ENCODE peak calls at places on chromosomes 13 and 19, in six cellular contexts. One of them, this sample, is unnamed.

GRCh38 chr19:6667114-6667627 is 2.8 kb downstream of the TNFSF14 start:
- DNase-seq in ascending aorta: no peak
- DNase-seq in left ventricle myocardium inferior: no peak
- DNase-seq in AG10803: no peak
- DNase-seq in astrocyte of the cerebellum: no peak
- DNase-seq in BE2C: no peak
- DNase-seq in this sample: peak

GRCh38 chr13:108957369-108958012 is 328.1 kb downstream of the MYO16 start:
- DNase-seq in ascending aorta: no peak
- DNase-seq in left ventricle myocardium inferior: no peak
- DNase-seq in AG10803: peak
- DNase-seq in astrocyte of the cerebellum: peak
- DNase-seq in BE2C: no peak
- DNase-seq in this sample: peak

GRCh38 chr19:1646149-1646930 is 6.1 kb downstream of the TCF3 start:
- DNase-seq in ascending aorta: no peak
- DNase-seq in left ventricle myocardium inferior: no peak
- DNase-seq in AG10803: no peak
- DNase-seq in astrocyte of the cerebellum: no peak
- DNase-seq in BE2C: peak
- DNase-seq in this sample: no peak

GRCh38 chr19:13861392-13861713 is 15.6 kb upstream of the NANOS3 start:
- DNase-seq in ascending aorta: no peak
- DNase-seq in left ventricle myocardium inferior: no peak
- DNase-seq in AG10803: peak
- DNase-seq in astrocyte of the cerebellum: no peak
- DNase-seq in BE2C: no peak
- DNase-seq in this sample: no peak

GRCh38 chr19:55502197-55502952 is 14.1 kb downstream of the SSC5D start:
- DNase-seq in ascending aorta: no peak
- DNase-seq in left ventricle myocardium inferior: no peak
- DNase-seq in AG10803: no peak
- DNase-seq in astrocyte of the cerebellum: no peak
- DNase-seq in BE2C: no peak
- DNase-seq in this sample: no peak

GRCh38 chr19:2080336-2080988 is 15.7 kb downstream of the MOB3A start:
- DNase-seq in ascending aorta: no peak
- DNase-seq in left ventricle myocardium inferior: no peak
- DNase-seq in AG10803: no peak
- DNase-seq in astrocyte of the cerebellum: no peak
- DNase-seq in BE2C: no peak
- DNase-seq in this sample: peak

GRCh38 chr13:72208112-72208645 is 341.2 kb upstream of the DACH1 start:
- DNase-seq in ascending aorta: no peak
- DNase-seq in left ventricle myocardium inferior: no peak
- DNase-seq in AG10803: no peak
- DNase-seq in astrocyte of the cerebellum: no peak
- DNase-seq in BE2C: peak
- DNase-seq in this sample: no peak

GRCh38 chr13:30052127-30052526 is 201.7 kb upstream of the UBL3 start:
- DNase-seq in ascending aorta: no peak
- DNase-seq in left ventricle myocardium inferior: no peak
- DNase-seq in AG10803: no peak
- DNase-seq in astrocyte of the cerebellum: no peak
- DNase-seq in BE2C: no peak
- DNase-seq in this sample: no peak

GRCh38 chr19:33401683-33402420 is 28.3 kb downstream of the CEBPG start:
- DNase-seq in ascending aorta: no peak
- DNase-seq in left ventricle myocardium inferior: no peak
- DNase-seq in AG10803: no peak
- DNase-seq in astrocyte of the cerebellum: no peak
- DNase-seq in BE2C: no peak
- DNase-seq in this sample: no peak

GRCh38 chr19:47228168-47228936 is 2.6 kb downstream of the BBC3 start:
- DNase-seq in ascending aorta: no peak
- DNase-seq in left ventricle myocardium inferior: peak
- DNase-seq in AG10803: peak
- DNase-seq in astrocyte of the cerebellum: no peak
- DNase-seq in BE2C: peak
- DNase-seq in this sample: peak

GRCh38 chr19:45340899-45341453 is 426 bp downstream of the KLC3 start:
- DNase-seq in ascending aorta: no peak
- DNase-seq in left ventricle myocardium inferior: no peak
- DNase-seq in AG10803: peak
- DNase-seq in astrocyte of the cerebellum: no peak
- DNase-seq in BE2C: no peak
- DNase-seq in this sample: peak

GRCh38 chr13:20024706-20025105 is 66.2 kb downstream of the ZMYM2 start:
- DNase-seq in ascending aorta: no peak
- DNase-seq in left ventricle myocardium inferior: no peak
- DNase-seq in AG10803: no peak
- DNase-seq in astrocyte of the cerebellum: no peak
- DNase-seq in BE2C: no peak
- DNase-seq in this sample: no peak

GRCh38 chr19:5369962-5370367 is 29.4 kb upstream of the PTPRS start:
- DNase-seq in ascending aorta: no peak
- DNase-seq in left ventricle myocardium inferior: peak
- DNase-seq in AG10803: no peak
- DNase-seq in astrocyte of the cerebellum: no peak
- DNase-seq in BE2C: peak
- DNase-seq in this sample: peak

GRCh38 chr13:27583645-27584044 is 36.7 kb downstream of the LNX2 start:
- DNase-seq in ascending aorta: no peak
- DNase-seq in left ventricle myocardium inferior: no peak
- DNase-seq in AG10803: peak
- DNase-seq in astrocyte of the cerebellum: no peak
- DNase-seq in BE2C: no peak
- DNase-seq in this sample: no peak

GRCh38 chr19:4781851-4782250 is 9.7 kb upstream of the FEM1A start:
- DNase-seq in ascending aorta: no peak
- DNase-seq in left ventricle myocardium inferior: no peak
- DNase-seq in AG10803: peak
- DNase-seq in astrocyte of the cerebellum: no peak
- DNase-seq in BE2C: no peak
- DNase-seq in this sample: no peak

GRCh38 chr13:100403675-100404074 is 184.9 kb downstream of the GGACT start:
- DNase-seq in ascending aorta: no peak
- DNase-seq in left ventricle myocardium inferior: no peak
- DNase-seq in AG10803: no peak
- DNase-seq in astrocyte of the cerebellum: no peak
- DNase-seq in BE2C: no peak
- DNase-seq in this sample: no peak

GRCh38 chr19:16671652-16672274 is 10.8 kb downstream of the TMEM38A start:
- DNase-seq in ascending aorta: no peak
- DNase-seq in left ventricle myocardium inferior: peak
- DNase-seq in AG10803: no peak
- DNase-seq in astrocyte of the cerebellum: no peak
- DNase-seq in BE2C: no peak
- DNase-seq in this sample: no peak

GRCh38 chr13:28413999-28414398 is 80.9 kb downstream of the FLT1 start:
- DNase-seq in ascending aorta: no peak
- DNase-seq in left ventricle myocardium inferior: no peak
- DNase-seq in AG10803: no peak
- DNase-seq in astrocyte of the cerebellum: no peak
- DNase-seq in BE2C: no peak
- DNase-seq in this sample: no peak

GRCh38 chr19:19348266-19348665 is 27.6 kb downstream of the MAU2 start:
- DNase-seq in ascending aorta: no peak
- DNase-seq in left ventricle myocardium inferior: no peak
- DNase-seq in AG10803: no peak
- DNase-seq in astrocyte of the cerebellum: no peak
- DNase-seq in BE2C: no peak
- DNase-seq in this sample: peak

GRCh38 chr13:73598021-73598712 is 536.0 kb downstream of the KLF12 start:
- DNase-seq in ascending aorta: no peak
- DNase-seq in left ventricle myocardium inferior: no peak
- DNase-seq in AG10803: no peak
- DNase-seq in astrocyte of the cerebellum: no peak
- DNase-seq in BE2C: no peak
- DNase-seq in this sample: peak

GRCh38 chr19:33665776-33666175 is 44.0 kb downstream of the CHST8 start:
- DNase-seq in ascending aorta: no peak
- DNase-seq in left ventricle myocardium inferior: no peak
- DNase-seq in AG10803: no peak
- DNase-seq in astrocyte of the cerebellum: no peak
- DNase-seq in BE2C: no peak
- DNase-seq in this sample: no peak

GRCh38 chr13:110229905-110230563 is 76.9 kb downstream of the COL4A1 start:
- DNase-seq in ascending aorta: no peak
- DNase-seq in left ventricle myocardium inferior: no peak
- DNase-seq in AG10803: no peak
- DNase-seq in astrocyte of the cerebellum: no peak
- DNase-seq in BE2C: no peak
- DNase-seq in this sample: no peak

GRCh38 chr13:113187263-113187669 is 21.2 kb downstream of the PCID2 start:
- DNase-seq in ascending aorta: peak
- DNase-seq in left ventricle myocardium inferior: peak
- DNase-seq in AG10803: peak
- DNase-seq in astrocyte of the cerebellum: peak
- DNase-seq in BE2C: peak
- DNase-seq in this sample: peak

GRCh38 chr19:58513213-58513693 is 1.5 kb upstream of the SLC27A5 start:
- DNase-seq in ascending aorta: no peak
- DNase-seq in left ventricle myocardium inferior: no peak
- DNase-seq in AG10803: no peak
- DNase-seq in astrocyte of the cerebellum: no peak
- DNase-seq in BE2C: no peak
- DNase-seq in this sample: no peak

GRCh38 chr13:107866666-107867623 is 348.4 kb downstream of the LIG4 start:
- DNase-seq in ascending aorta: no peak
- DNase-seq in left ventricle myocardium inferior: no peak
- DNase-seq in AG10803: peak
- DNase-seq in astrocyte of the cerebellum: peak
- DNase-seq in BE2C: peak
- DNase-seq in this sample: no peak

GRCh38 chr13:51772781-51773180 is 31.2 kb downstream of the DHRS12 start:
- DNase-seq in ascending aorta: no peak
- DNase-seq in left ventricle myocardium inferior: no peak
- DNase-seq in AG10803: no peak
- DNase-seq in astrocyte of the cerebellum: no peak
- DNase-seq in BE2C: no peak
- DNase-seq in this sample: no peak

GRCh38 chr13:21949818-21950429 is 279.1 kb downstream of the FGF9 start:
- DNase-seq in ascending aorta: no peak
- DNase-seq in left ventricle myocardium inferior: no peak
- DNase-seq in AG10803: no peak
- DNase-seq in astrocyte of the cerebellum: no peak
- DNase-seq in BE2C: no peak
- DNase-seq in this sample: no peak

GRCh38 chr13:43405457-43405856 is 381.3 kb downstream of the ENOX1 start:
- DNase-seq in ascending aorta: no peak
- DNase-seq in left ventricle myocardium inferior: no peak
- DNase-seq in AG10803: peak
- DNase-seq in astrocyte of the cerebellum: peak
- DNase-seq in BE2C: no peak
- DNase-seq in this sample: peak

GRCh38 chr19:397941-398706 is 10.8 kb downstream of the C2CD4C start:
- DNase-seq in ascending aorta: no peak
- DNase-seq in left ventricle myocardium inferior: no peak
- DNase-seq in AG10803: no peak
- DNase-seq in astrocyte of the cerebellum: no peak
- DNase-seq in BE2C: no peak
- DNase-seq in this sample: no peak

GRCh38 chr13:112042496-112042895 is 24.5 kb upstream of the SOX1 start:
- DNase-seq in ascending aorta: no peak
- DNase-seq in left ventricle myocardium inferior: no peak
- DNase-seq in AG10803: no peak
- DNase-seq in astrocyte of the cerebellum: no peak
- DNase-seq in BE2C: no peak
- DNase-seq in this sample: no peak

GRCh38 chr19:49852631-49853126 is 1.7 kb downstream of the PTOV1 start:
- DNase-seq in ascending aorta: no peak
- DNase-seq in left ventricle myocardium inferior: no peak
- DNase-seq in AG10803: no peak
- DNase-seq in astrocyte of the cerebellum: no peak
- DNase-seq in BE2C: no peak
- DNase-seq in this sample: peak
- H3K4me3 ChIP-seq in ascending aorta: peak
- H3K4me3 ChIP-seq in left ventricle myocardium inferior: peak
- H3K4me3 ChIP-seq in AG10803: peak
- H3K4me3 ChIP-seq in astrocyte of the cerebellum: peak
- H3K4me3 ChIP-seq in BE2C: peak
- H3K4me3 ChIP-seq in this sample: peak

DNA sequence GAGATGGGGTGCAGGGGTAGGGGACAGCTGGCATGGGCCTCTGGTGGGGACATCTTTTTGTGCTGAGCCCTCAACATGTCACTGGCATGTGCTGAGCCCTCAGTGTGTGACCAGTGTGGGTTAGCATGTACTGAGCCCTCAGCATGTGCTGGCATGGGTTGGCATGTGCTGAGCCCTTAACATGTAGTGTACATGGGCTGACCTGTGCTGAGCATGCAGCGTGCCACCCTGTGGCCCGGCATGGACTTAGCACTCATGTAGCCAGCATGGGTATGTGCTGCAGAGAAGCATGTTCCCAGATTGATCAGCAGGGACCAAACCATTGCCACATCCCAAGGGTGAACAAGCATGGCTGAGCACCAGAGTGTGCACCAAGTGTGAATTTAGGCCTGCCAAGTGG is 11.5 kb downstream of the HIPK4 start:
- DNase-seq in ascending aorta: no peak
- DNase-seq in left ventricle myocardium inferior: no peak
- DNase-seq in AG10803: no peak
- DNase-seq in astrocyte of the cerebellum: no peak
- DNase-seq in BE2C: no peak
- DNase-seq in this sample: peak
- TF ChIP-seq CTCF in ascending aorta: no peak
- TF ChIP-seq CTCF in left ventricle myocardium inferior: no peak
- TF ChIP-seq CTCF in AG10803: no peak
- TF ChIP-seq CTCF in astrocyte of the cerebellum: no peak
- TF ChIP-seq CTCF in BE2C: no peak
- TF ChIP-seq CTCF in this sample: peak

DNA sequence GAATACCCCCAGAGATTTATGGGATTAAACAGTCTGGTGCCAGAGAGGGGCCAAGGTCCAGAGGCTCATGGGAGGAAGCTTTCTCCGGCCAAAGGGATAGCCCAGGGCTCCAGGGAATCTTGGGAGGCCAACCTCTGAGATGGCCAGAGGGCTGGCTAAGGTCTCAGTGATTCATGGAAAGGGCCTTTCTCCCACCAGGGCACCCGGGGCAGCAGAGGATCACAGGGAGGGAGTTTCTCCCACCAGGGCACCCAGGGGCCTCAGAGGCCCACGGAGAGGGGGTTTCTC is 15.0 kb downstream of the BCAT2 start:
- DNase-seq in ascending aorta: no peak
- DNase-seq in left ventricle myocardium inferior: peak
- DNase-seq in AG10803: no peak
- DNase-seq in astrocyte of the cerebellum: no peak
- DNase-seq in BE2C: no peak
- DNase-seq in this sample: no peak
- H3K4me3 ChIP-seq in ascending aorta: no peak
- H3K4me3 ChIP-seq in left ventricle myocardium inferior: no peak
- H3K4me3 ChIP-seq in AG10803: no peak
- H3K4me3 ChIP-seq in astrocyte of the cerebellum: no peak
- H3K4me3 ChIP-seq in BE2C: no peak
- H3K4me3 ChIP-seq in this sample: no peak

DNA sequence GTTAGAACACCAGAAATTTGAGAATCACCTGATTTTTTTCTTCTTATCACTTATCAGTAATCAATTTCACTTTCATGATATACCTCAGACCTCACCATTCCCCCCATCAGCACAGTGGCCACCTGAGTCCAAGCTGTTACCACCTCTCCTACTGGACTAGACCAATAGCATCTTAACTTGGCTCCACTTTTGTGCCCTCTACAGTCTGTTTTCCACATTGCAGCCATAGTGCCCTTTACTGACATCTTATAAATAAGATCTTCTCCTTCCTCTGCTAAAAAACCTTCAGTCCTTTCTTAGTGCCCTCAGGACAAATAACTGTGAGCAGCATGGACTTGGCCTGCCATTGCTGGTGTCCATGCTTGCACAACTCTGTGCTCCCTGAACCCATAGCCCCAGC is 380.7 kb downstream of the LMO7 start:
- DNase-seq in ascending aorta: no peak
- DNase-seq in left ventricle myocardium inferior: no peak
- DNase-seq in AG10803: peak
- DNase-seq in astrocyte of the cerebellum: no peak
- DNase-seq in BE2C: peak
- DNase-seq in this sample: peak
- TF ChIP-seq CTCF in ascending aorta: no peak
- TF ChIP-seq CTCF in left ventricle myocardium inferior: peak
- TF ChIP-seq CTCF in AG10803: peak
- TF ChIP-seq CTCF in astrocyte of the cerebellum: peak
- TF ChIP-seq CTCF in BE2C: peak
- TF ChIP-seq CTCF in this sample: peak